ENCODE peak calls at places on chromosomes 6 and 20, in nine cellular contexts. I, X, Y, O, U, M, H, F and L are unnamed samples.

GRCh38 chr6:140040391-140040790 is 665.9 kb upstream of the CITED2 start:
- DNase-seq in X (no peak), U (no peak), M (peak; percentile 40), H (no peak), F (peak; percentile 81), Y (no peak), I (no peak), O (no peak), L (no peak)

GRCh38 chr6:110331816-110332215 is 26.3 kb downstream of the METTL24 start:
- DNase-seq in U (no peak), F (no peak), O (no peak), I (no peak), X (no peak), M (no peak), H (no peak), Y (no peak), L (no peak)

GRCh38 chr6:168060521-168060931 is 18.5 kb downstream of the FRMD1 start:
- DNase-seq in X (peak; percentile 20), H (no peak), I (peak; percentile 41), F (peak; percentile 65), O (no peak), M (peak; percentile 74), Y (peak; percentile 65), U (peak; percentile 77), L (no peak)

GRCh38 chr6:113102761-113103160 is 754.4 kb upstream of the MARCKS start:
- DNase-seq in O (no peak), U (no peak), I (no peak), X (no peak), M (peak; percentile 30), H (no peak), Y (no peak), F (peak; percentile 74), L (no peak)

GRCh38 chr6:1502041-1502440 is 107.7 kb upstream of the FOXC1 start:
- DNase-seq in M (no peak), H (no peak), U (no peak), X (no peak), O (no peak), Y (no peak), F (peak; percentile 25), I (no peak), L (no peak)

GRCh38 chr6:36334343-36334742 is 2.3 kb downstream of the BNIP5 start:
- DNase-seq in U (peak; percentile 51), I (no peak), F (no peak), O (no peak), X (no peak), M (no peak), Y (no peak), H (no peak), L (no peak)

GRCh38 chr6:14775528-14775927 is 470.3 kb upstream of the JARID2 start:
- DNase-seq in Y (no peak), I (no peak), O (no peak), F (no peak), U (no peak), H (peak; percentile 97), M (no peak), X (no peak), L (no peak)

GRCh38 chr20:39103732-39104131 is 141.6 kb downstream of the DHX35 start:
- DNase-seq in U (no peak), F (peak; percentile 27), I (no peak), H (no peak), X (no peak), M (no peak), O (no peak), Y (no peak), L (no peak)

GRCh38 chr6:56954389-56955170 is at the start of gene BEND6:
- DNase-seq in M (peak; percentile 63), H (peak; percentile 78), U (no peak), I (peak; percentile 60), X (peak; percentile 76), O (no peak), Y (peak; percentile 67), F (peak; percentile 80), L (no peak)